ENCODE peak calls at places on chromosome 21, in seven cellular contexts. One of them, this sample, is unnamed.
A peak's percentile ranks its signal among the peaks of the same experiment; 100 is the strongest.

GRCh38 chr21:44295163-44295601 is 4.7 kb upstream of the PFKL start:
- DNase-seq in OCI-LY7: peak; percentile 17
- DNase-seq in CD8-positive, alpha-beta memory T cell: no peak
- DNase-seq in tibial artery: no peak
- DNase-seq in transverse colon: no peak
- DNase-seq in CD4-positive, alpha-beta memory T cell: no peak
- DNase-seq in CD4-positive, alpha-beta T cell: no peak
- DNase-seq in this sample: no peak

GRCh38 chr21:40681164-40681859 is 165.6 kb downstream of the DSCAM start:
- DNase-seq in OCI-LY7: no peak
- DNase-seq in CD8-positive, alpha-beta memory T cell: no peak
- DNase-seq in tibial artery: no peak
- DNase-seq in transverse colon: no peak
- DNase-seq in CD4-positive, alpha-beta memory T cell: no peak
- DNase-seq in CD4-positive, alpha-beta T cell: no peak
- DNase-seq in this sample: no peak

GRCh38 chr21:25881524-25882376 is 147.0 kb downstream of the GABPA start:
- DNase-seq in OCI-LY7: peak; percentile 62
- DNase-seq in CD8-positive, alpha-beta memory T cell: peak; percentile 32
- DNase-seq in tibial artery: peak; percentile 75
- DNase-seq in transverse colon: peak; percentile 69
- DNase-seq in CD4-positive, alpha-beta memory T cell: peak; percentile 51
- DNase-seq in CD4-positive, alpha-beta T cell: peak; percentile 37
- DNase-seq in this sample: no peak

GRCh38 chr21:43782741-43783700 is 6.4 kb upstream of the RRP1 start:
- DNase-seq in OCI-LY7: no peak
- DNase-seq in CD8-positive, alpha-beta memory T cell: no peak
- DNase-seq in tibial artery: no peak
- DNase-seq in transverse colon: no peak
- DNase-seq in CD4-positive, alpha-beta memory T cell: no peak
- DNase-seq in CD4-positive, alpha-beta T cell: no peak
- DNase-seq in this sample: peak; percentile 78

GRCh38 chr21:43884012-43884860 is 19.2 kb downstream of the AGPAT3 start:
- DNase-seq in OCI-LY7: no peak
- DNase-seq in CD8-positive, alpha-beta memory T cell: no peak
- DNase-seq in tibial artery: peak; percentile 45
- DNase-seq in transverse colon: peak; percentile 83
- DNase-seq in CD4-positive, alpha-beta memory T cell: no peak
- DNase-seq in CD4-positive, alpha-beta T cell: no peak
- DNase-seq in this sample: no peak

GRCh38 chr21:44304846-44305245 is 5.0 kb downstream of the PFKL start:
- DNase-seq in OCI-LY7: peak; percentile 72
- DNase-seq in CD8-positive, alpha-beta memory T cell: peak; percentile 32
- DNase-seq in tibial artery: no peak
- DNase-seq in transverse colon: peak; percentile 64
- DNase-seq in CD4-positive, alpha-beta memory T cell: peak; percentile 41
- DNase-seq in CD4-positive, alpha-beta T cell: no peak
- DNase-seq in this sample: no peak

GRCh38 chr21:43667191-43667904 is 8.0 kb downstream of the RRP1B start:
- DNase-seq in OCI-LY7: no peak
- DNase-seq in CD8-positive, alpha-beta memory T cell: no peak
- DNase-seq in tibial artery: no peak
- DNase-seq in transverse colon: no peak
- DNase-seq in CD4-positive, alpha-beta memory T cell: no peak
- DNase-seq in CD4-positive, alpha-beta T cell: no peak
- DNase-seq in this sample: peak; percentile 14

GRCh38 chr21:10640446-10640845 is 119.1 kb downstream of the TPTE start:
- DNase-seq in OCI-LY7: no peak
- DNase-seq in CD8-positive, alpha-beta memory T cell: no peak
- DNase-seq in tibial artery: no peak
- DNase-seq in transverse colon: no peak
- DNase-seq in CD4-positive, alpha-beta memory T cell: no peak
- DNase-seq in CD4-positive, alpha-beta T cell: no peak
- DNase-seq in this sample: no peak

GRCh38 chr21:29704719-29705118 is 235.1 kb downstream of the GRIK1 start:
- DNase-seq in OCI-LY7: no peak
- DNase-seq in CD8-positive, alpha-beta memory T cell: no peak
- DNase-seq in tibial artery: no peak
- DNase-seq in transverse colon: no peak
- DNase-seq in CD4-positive, alpha-beta memory T cell: no peak
- DNase-seq in CD4-positive, alpha-beta T cell: no peak
- DNase-seq in this sample: no peak

GRCh38 chr21:18716578-18717138 is 313.1 kb upstream of the TMPRSS15 start:
- DNase-seq in OCI-LY7: no peak
- DNase-seq in CD8-positive, alpha-beta memory T cell: no peak
- DNase-seq in tibial artery: no peak
- DNase-seq in transverse colon: no peak
- DNase-seq in CD4-positive, alpha-beta memory T cell: no peak
- DNase-seq in CD4-positive, alpha-beta T cell: no peak
- DNase-seq in this sample: no peak

GRCh38 chr21:39712976-39713375 is 32.0 kb upstream of the IGSF5 start:
- DNase-seq in OCI-LY7: no peak
- DNase-seq in CD8-positive, alpha-beta memory T cell: no peak
- DNase-seq in tibial artery: no peak
- DNase-seq in transverse colon: peak; percentile 29
- DNase-seq in CD4-positive, alpha-beta memory T cell: no peak
- DNase-seq in CD4-positive, alpha-beta T cell: no peak
- DNase-seq in this sample: no peak

GRCh38 chr21:31459457-31459856 is 115.4 kb upstream of the TIAM1 start:
- DNase-seq in OCI-LY7: no peak
- DNase-seq in CD8-positive, alpha-beta memory T cell: no peak
- DNase-seq in tibial artery: no peak
- DNase-seq in transverse colon: no peak
- DNase-seq in CD4-positive, alpha-beta memory T cell: no peak
- DNase-seq in CD4-positive, alpha-beta T cell: no peak
- DNase-seq in this sample: no peak

GRCh38 chr21:32119389-32119788 is 159.5 kb downstream of the MIS18A start:
- DNase-seq in OCI-LY7: no peak
- DNase-seq in CD8-positive, alpha-beta memory T cell: no peak
- DNase-seq in tibial artery: no peak
- DNase-seq in transverse colon: no peak
- DNase-seq in CD4-positive, alpha-beta memory T cell: no peak
- DNase-seq in CD4-positive, alpha-beta T cell: no peak
- DNase-seq in this sample: no peak

GRCh38 chr21:15415541-15416261 is 314.1 kb upstream of the USP25 start:
- DNase-seq in OCI-LY7: no peak
- DNase-seq in CD8-positive, alpha-beta memory T cell: no peak
- DNase-seq in tibial artery: no peak
- DNase-seq in transverse colon: no peak
- DNase-seq in CD4-positive, alpha-beta memory T cell: no peak
- DNase-seq in CD4-positive, alpha-beta T cell: no peak
- DNase-seq in this sample: no peak

GRCh38 chr21:34693192-34693810 is 24.5 kb downstream of the CLIC6 start:
- DNase-seq in OCI-LY7: peak; percentile 62
- DNase-seq in CD8-positive, alpha-beta memory T cell: peak; percentile 31
- DNase-seq in tibial artery: no peak
- DNase-seq in transverse colon: peak; percentile 44
- DNase-seq in CD4-positive, alpha-beta memory T cell: peak; percentile 47
- DNase-seq in CD4-positive, alpha-beta T cell: peak; percentile 33
- DNase-seq in this sample: peak; percentile 14

GRCh38 chr21:36263797-36264196 is 56.2 kb upstream of the MORC3 start:
- DNase-seq in OCI-LY7: no peak
- DNase-seq in CD8-positive, alpha-beta memory T cell: no peak
- DNase-seq in tibial artery: no peak
- DNase-seq in transverse colon: no peak
- DNase-seq in CD4-positive, alpha-beta memory T cell: no peak
- DNase-seq in CD4-positive, alpha-beta T cell: no peak
- DNase-seq in this sample: no peak

GRCh38 chr21:36260802-36261201 is 59.2 kb upstream of the MORC3 start:
- DNase-seq in OCI-LY7: peak; percentile 34
- DNase-seq in CD8-positive, alpha-beta memory T cell: no peak
- DNase-seq in tibial artery: no peak
- DNase-seq in transverse colon: no peak
- DNase-seq in CD4-positive, alpha-beta memory T cell: no peak
- DNase-seq in CD4-positive, alpha-beta T cell: no peak
- DNase-seq in this sample: no peak

GRCh38 chr21:36261459-36261858 is 58.5 kb upstream of the MORC3 start:
- DNase-seq in OCI-LY7: no peak
- DNase-seq in CD8-positive, alpha-beta memory T cell: no peak
- DNase-seq in tibial artery: no peak
- DNase-seq in transverse colon: no peak
- DNase-seq in CD4-positive, alpha-beta memory T cell: no peak
- DNase-seq in CD4-positive, alpha-beta T cell: no peak
- DNase-seq in this sample: no peak

GRCh38 chr21:36257657-36258056 is 62.3 kb upstream of the MORC3 start:
- DNase-seq in OCI-LY7: no peak
- DNase-seq in CD8-positive, alpha-beta memory T cell: no peak
- DNase-seq in tibial artery: no peak
- DNase-seq in transverse colon: no peak
- DNase-seq in CD4-positive, alpha-beta memory T cell: no peak
- DNase-seq in CD4-positive, alpha-beta T cell: no peak
- DNase-seq in this sample: no peak

DNA sequence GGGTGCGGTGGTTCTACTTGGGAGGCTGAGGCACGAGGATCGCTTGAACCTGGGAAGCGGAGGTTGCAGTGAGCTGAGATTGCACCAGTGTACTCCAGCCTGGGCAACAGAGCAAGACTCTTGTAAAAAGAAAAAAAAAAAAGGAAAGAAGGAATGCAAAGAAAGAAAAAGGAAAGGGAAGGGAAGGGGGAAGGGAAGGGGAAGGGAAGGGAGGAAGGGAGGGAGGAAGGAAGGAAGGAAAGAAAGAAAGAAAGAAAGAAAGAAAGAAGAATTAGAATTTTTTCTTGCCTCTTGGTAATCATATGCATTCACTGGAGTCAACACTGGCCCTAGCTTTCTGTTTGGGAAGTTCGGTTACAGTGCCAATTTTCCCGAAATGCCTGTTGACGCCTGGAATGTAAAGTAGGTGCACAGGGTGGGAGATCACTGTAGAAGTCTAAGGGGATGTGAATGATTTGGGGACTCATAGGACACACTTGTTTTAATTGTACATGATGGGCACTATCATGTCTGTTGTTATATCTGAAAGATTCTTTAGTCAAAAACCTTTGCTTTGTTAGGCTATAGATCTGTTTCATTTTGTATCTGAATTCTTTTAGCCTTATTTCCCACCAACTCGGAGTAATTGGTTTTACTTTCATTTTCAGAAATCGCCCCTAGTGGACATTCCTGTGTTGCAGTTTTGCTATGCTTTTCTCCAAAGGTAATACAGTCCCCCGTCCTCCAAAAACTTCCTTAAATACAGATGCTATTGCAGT is 59.8 kb upstream of the MORC3 start:
- DNase-seq in OCI-LY7: peak; percentile 79
- DNase-seq in CD8-positive, alpha-beta memory T cell: peak; percentile 51
- DNase-seq in tibial artery: no peak
- DNase-seq in transverse colon: peak; percentile 41
- DNase-seq in CD4-positive, alpha-beta memory T cell: peak; percentile 67
- DNase-seq in CD4-positive, alpha-beta T cell: peak; percentile 14
- DNase-seq in this sample: no peak
- H3K27ac ChIP-seq in OCI-LY7: peak overlapping the region; percentile 68
- H3K27ac ChIP-seq in CD8-positive, alpha-beta memory T cell: peak overlapping the region; percentile 32
- H3K27ac ChIP-seq in tibial artery: peak overlapping the region; percentile 60
- H3K27ac ChIP-seq in transverse colon: peak overlapping the region; percentile 85
- H3K27ac ChIP-seq in CD4-positive, alpha-beta memory T cell: peak overlapping the region; percentile 44
- H3K27ac ChIP-seq in CD4-positive, alpha-beta T cell: no peak overlapping the region
- H3K27ac ChIP-seq in this sample: no peak overlapping the region

DNA sequence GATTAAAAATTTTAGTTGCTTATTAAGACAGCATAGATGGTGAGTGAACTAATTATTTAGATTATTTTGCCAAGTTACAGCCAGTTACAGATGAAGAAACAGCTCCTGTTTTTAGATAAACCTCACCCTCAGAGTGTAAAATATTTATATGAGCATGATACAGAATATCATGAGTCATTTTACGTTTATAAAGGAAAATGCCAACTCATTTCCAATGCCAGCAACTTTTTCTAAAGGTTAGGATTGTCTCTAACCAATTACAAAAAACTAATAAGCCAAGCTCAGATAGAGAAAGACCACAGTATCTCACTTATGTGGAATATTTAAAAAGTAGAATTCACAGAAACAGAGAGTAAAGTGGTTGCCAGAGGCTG is 590.1 kb downstream of the LTN1 start:
- DNase-seq in OCI-LY7: no peak
- DNase-seq in CD8-positive, alpha-beta memory T cell: no peak
- DNase-seq in tibial artery: no peak
- DNase-seq in transverse colon: no peak
- DNase-seq in CD4-positive, alpha-beta memory T cell: no peak
- DNase-seq in CD4-positive, alpha-beta T cell: no peak
- DNase-seq in this sample: no peak
- H3K27ac ChIP-seq in OCI-LY7: no peak overlapping the region
- H3K27ac ChIP-seq in CD8-positive, alpha-beta memory T cell: no peak overlapping the region
- H3K27ac ChIP-seq in tibial artery: no peak overlapping the region
- H3K27ac ChIP-seq in transverse colon: no peak overlapping the region
- H3K27ac ChIP-seq in CD4-positive, alpha-beta memory T cell: no peak overlapping the region
- H3K27ac ChIP-seq in CD4-positive, alpha-beta T cell: no peak overlapping the region
- H3K27ac ChIP-seq in this sample: no peak overlapping the region

DNA sequence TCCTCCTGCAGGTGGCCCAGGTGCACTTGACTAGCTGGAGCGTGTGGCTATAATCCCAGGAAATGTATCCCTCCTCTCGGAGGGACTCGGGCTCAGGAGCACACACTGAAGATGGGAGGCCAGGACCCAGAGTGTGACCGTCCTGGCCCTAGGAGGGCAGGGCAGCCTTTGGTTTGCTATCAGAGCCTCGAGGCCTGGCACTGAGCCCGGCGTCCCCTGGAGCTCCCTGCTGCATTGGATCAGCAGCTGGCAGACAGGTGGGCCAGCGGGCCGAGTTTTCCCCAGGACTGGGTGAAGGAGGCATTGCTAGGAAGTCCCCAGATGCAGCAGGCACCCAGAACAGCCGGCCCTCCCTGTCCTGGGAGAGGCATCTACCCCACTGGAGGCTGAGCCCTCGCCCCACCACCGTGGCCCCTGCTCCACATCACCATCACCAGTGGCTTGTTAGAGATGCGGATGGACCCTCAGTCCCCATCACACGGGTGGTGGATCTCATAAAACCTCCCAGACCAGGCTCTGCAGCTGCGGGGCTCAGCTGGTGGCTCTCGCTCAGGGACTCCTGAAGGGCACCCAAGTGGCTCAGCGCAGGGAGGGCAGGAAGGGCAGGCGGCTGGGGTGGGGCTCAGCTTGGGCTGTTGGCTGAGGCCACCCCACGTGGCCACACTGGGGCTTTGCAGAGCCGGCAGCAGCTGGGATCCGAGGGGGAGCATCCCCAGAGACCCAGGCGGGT is 32.7 kb upstream of the POFUT2 start:
- DNase-seq in OCI-LY7: no peak
- DNase-seq in CD8-positive, alpha-beta memory T cell: no peak
- DNase-seq in tibial artery: peak; percentile 88
- DNase-seq in transverse colon: no peak
- DNase-seq in CD4-positive, alpha-beta memory T cell: no peak
- DNase-seq in CD4-positive, alpha-beta T cell: no peak
- DNase-seq in this sample: no peak
- H3K27ac ChIP-seq in OCI-LY7: no peak overlapping the region
- H3K27ac ChIP-seq in CD8-positive, alpha-beta memory T cell: no peak overlapping the region
- H3K27ac ChIP-seq in tibial artery: peak overlapping the region; percentile 96
- H3K27ac ChIP-seq in transverse colon: peak overlapping the region; percentile 66
- H3K27ac ChIP-seq in CD4-positive, alpha-beta memory T cell: no peak overlapping the region
- H3K27ac ChIP-seq in CD4-positive, alpha-beta T cell: no peak overlapping the region
- H3K27ac ChIP-seq in this sample: no peak overlapping the region

DNA sequence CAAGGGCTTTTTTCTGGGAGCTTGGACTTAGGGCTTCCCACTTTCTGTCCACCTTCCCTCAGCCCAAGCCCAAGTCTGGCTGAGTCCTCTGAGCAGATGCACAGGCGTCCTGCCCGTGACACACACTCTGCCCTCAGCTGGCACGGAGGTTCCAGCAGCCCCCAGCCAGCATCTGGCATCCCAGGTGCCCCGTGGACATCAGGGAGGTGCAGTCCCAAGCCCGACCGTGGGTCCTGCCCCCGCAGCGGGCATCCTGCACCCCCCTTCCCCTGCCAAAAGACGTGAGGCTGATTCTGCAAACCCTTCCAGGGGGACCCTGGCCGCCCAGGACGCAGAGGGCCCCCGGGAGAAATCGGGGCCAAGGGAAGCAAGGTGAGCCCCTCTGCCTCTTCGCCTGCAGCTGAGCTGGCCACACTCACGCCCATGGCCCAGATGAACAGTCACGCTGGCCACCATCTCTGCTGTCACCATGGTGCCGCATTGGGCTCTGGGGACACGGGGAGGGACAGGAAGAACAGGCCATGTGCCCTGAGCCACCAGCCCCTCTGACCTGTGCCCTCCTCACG is 20.5 kb downstream of the COL6A2 start:
- DNase-seq in OCI-LY7: no peak
- DNase-seq in CD8-positive, alpha-beta memory T cell: no peak
- DNase-seq in tibial artery: peak; percentile 65
- DNase-seq in transverse colon: no peak
- DNase-seq in CD4-positive, alpha-beta memory T cell: no peak
- DNase-seq in CD4-positive, alpha-beta T cell: no peak
- DNase-seq in this sample: no peak
- H3K27ac ChIP-seq in OCI-LY7: no peak overlapping the region
- H3K27ac ChIP-seq in CD8-positive, alpha-beta memory T cell: no peak overlapping the region
- H3K27ac ChIP-seq in tibial artery: no peak overlapping the region
- H3K27ac ChIP-seq in transverse colon: no peak overlapping the region
- H3K27ac ChIP-seq in CD4-positive, alpha-beta memory T cell: no peak overlapping the region
- H3K27ac ChIP-seq in CD4-positive, alpha-beta T cell: no peak overlapping the region
- H3K27ac ChIP-seq in this sample: no peak overlapping the region

This sample was measured in epithelial cell of prostate.